ENCODE peak calls at places on chromosomes 5 and 9, in ten cellular contexts. Y is IMR-90; S is CD4-positive, alpha-beta T cell; G is GM23248; U is NCI-H1694 treated with DMSO at 0.1 percent for 48 hours; V is A549; B is frontal cortex; C is NCI-H1105 treated with DMSO at 0.1 percent for 48 hours; T is activated T-cell treated with anti-CD3 and anti-CD28 coated beads, Interleukin-2, amount 50 U/mL, for 24 hours; Q is ACHN. I is an unnamed sample.

GRCh38 chr5:322281-322941 is 897 bp downstream of the AHRR start:
- DNase-seq in Y (peak; percentile 36), S (no peak), G (peak; percentile 80), U (no peak), V (no peak), B (no peak), C (no peak), T (peak; percentile 52), Q (no peak), I (no peak)

GRCh38 chr9:127049581-127049980 is 72.9 kb downstream of the ANGPTL2 start:
- DNase-seq in Y (peak; percentile 55), S (no peak), G (no peak), U (no peak), V (no peak), B (no peak), C (no peak), T (no peak), Q (no peak), I (no peak)

GRCh38 chr5:165029471-165029870 is 1524.1 kb downstream of the MAT2B start:
- DNase-seq in Y (peak; percentile 0), S (no peak), G (no peak), U (no peak), V (peak; percentile 31), B (no peak), C (no peak), T (no peak), Q (peak; percentile 23), I (peak; percentile 65)

GRCh38 chr5:147417133-147417813 is 92.6 kb downstream of the DPYSL3 start:
- DNase-seq in Y (peak; percentile 77), S (no peak), G (peak; percentile 60), U (no peak), V (no peak), B (no peak), C (peak; percentile 57), T (no peak), Q (no peak), I (no peak)

GRCh38 chr5:142512041-142512679 is 173.7 kb downstream of the FGF1 start:
- DNase-seq in Y (peak; percentile 26), S (no peak), G (peak; percentile 48), U (no peak), V (no peak), B (peak; percentile 27), C (no peak), T (no peak), Q (no peak), I (no peak)

GRCh38 chr9:98045234-98046160 is 11.0 kb upstream of the NANS start:
- DNase-seq in Y (no peak), S (no peak), G (no peak), U (peak; percentile 3), V (peak; percentile 47), B (no peak), C (no peak), T (no peak), Q (no peak), I (peak; percentile 46)

GRCh38 chr5:164048527-164048926 is 543.1 kb downstream of the MAT2B start:
- DNase-seq in Y (peak; percentile 44), S (no peak), G (no peak), U (no peak), V (no peak), B (no peak), C (no peak), T (no peak), Q (no peak), I (peak; percentile 51)

GRCh38 chr9:107630141-107630540 is 140.6 kb upstream of the KLF4 start:
- DNase-seq in Y (no peak), S (no peak), G (no peak), U (no peak), V (no peak), B (no peak), C (no peak), T (no peak), Q (no peak), I (no peak)

GRCh38 chr5:159912033-159912800 is 4.1 kb upstream of the ADRA1B start:
- DNase-seq in Y (peak; percentile 65), S (no peak), G (peak; percentile 81), U (no peak), V (peak; percentile 78), B (no peak), C (no peak), T (no peak), Q (peak; percentile 53), I (no peak)

GRCh38 chr5:78768781-78769380 is 120.3 kb upstream of the LHFPL2 start:
- DNase-seq in Y (no peak), S (no peak), G (no peak), U (no peak), V (no peak), B (no peak), C (no peak), T (no peak), Q (no peak), I (no peak)

GRCh38 chr5:55917402-55918096 is 66.4 kb downstream of the IL31RA start:
- DNase-seq in Y (no peak), S (no peak), G (no peak), U (no peak), V (no peak), B (no peak), C (no peak), T (no peak), Q (no peak), I (no peak)

GRCh38 chr5:173623296-173623771 is 6.9 kb upstream of the BOD1 start:
- DNase-seq in Y (no peak), S (no peak), G (no peak), U (no peak), V (no peak), B (no peak), C (no peak), T (no peak), Q (no peak), I (no peak)

GRCh38 chr9:131578778-131579504 is 33.6 kb downstream of the PRRT1B start:
- DNase-seq in Y (no peak), S (peak; percentile 47), G (no peak), U (no peak), V (no peak), B (no peak), C (no peak), T (peak; percentile 64), Q (no peak), I (no peak)

GRCh38 chr9:131306397-131306997 is 17.0 kb downstream of the PLPP7 start:
- DNase-seq in Y (no peak), S (no peak), G (no peak), U (no peak), V (no peak), B (no peak), C (no peak), T (no peak), Q (no peak), I (no peak)

GRCh38 chr9:101369286-101369685 is 15.5 kb downstream of the BAAT start:
- DNase-seq in Y (peak; percentile 5), S (no peak), G (peak; percentile 53), U (no peak), V (peak; percentile 18), B (no peak), C (no peak), T (no peak), Q (peak; percentile 58), I (no peak)

GRCh38 chr5:141100243-141100805 is at the start of gene PCDHB3:
- DNase-seq in Y (peak; percentile 16), S (no peak), G (peak; percentile 79), U (no peak), V (peak; percentile 20), B (no peak), C (no peak), T (no peak), Q (no peak), I (peak; percentile 66)

GRCh38 chr9:79524266-79524665 is 47.5 kb upstream of the TLE4 start:
- DNase-seq in Y (peak; percentile 60), S (no peak), G (peak; percentile 17), U (no peak), V (no peak), B (no peak), C (no peak), T (no peak), Q (no peak), I (no peak)

GRCh38 chr9:86645303-86645702 is 291.1 kb upstream of the TUT7 start:
- DNase-seq in Y (no peak), S (no peak), G (no peak), U (no peak), V (no peak), B (no peak), C (no peak), T (no peak), Q (no peak), I (no peak)

GRCh38 chr5:62977641-62978040 is 399.0 kb downstream of the LRRC70 start:
- DNase-seq in Y (no peak), S (no peak), G (no peak), U (no peak), V (no peak), B (no peak), C (no peak), T (no peak), Q (no peak), I (no peak)

GRCh38 chr5:79107020-79107796 is 4.4 kb upstream of the BHMT start:
- DNase-seq in Y (peak; percentile 5), S (no peak), G (peak; percentile 47), U (no peak), V (no peak), B (no peak), C (no peak), T (no peak), Q (no peak), I (peak; percentile 23)

GRCh38 chr5:59725393-59725768 is 168.1 kb downstream of the PDE4D start:
- DNase-seq in Y (peak; percentile 2), S (no peak), G (peak; percentile 35), U (no peak), V (no peak), B (no peak), C (no peak), T (no peak), Q (no peak), I (no peak)

GRCh38 chr5:139495644-139496435 is 13.3 kb upstream of the STING1 start:
- DNase-seq in Y (peak; percentile 89), S (no peak), G (peak; percentile 83), U (no peak), V (no peak), B (no peak), C (no peak), T (no peak), Q (no peak), I (no peak)

GRCh38 chr5:115460476-115460875 is 84.1 kb downstream of the FEM1C start:
- DNase-seq in Y (peak; percentile 92), S (no peak), G (peak; percentile 91), U (no peak), V (peak; percentile 66), B (no peak), C (no peak), T (no peak), Q (peak; percentile 62), I (no peak)

GRCh38 chr5:137075163-137075970 is 423.8 kb downstream of the SPOCK1 start:
- DNase-seq in Y (peak; percentile 9), S (no peak), G (peak; percentile 38), U (peak; percentile 32), V (peak; percentile 77), B (no peak), C (peak; percentile 20), T (peak; percentile 29), Q (peak; percentile 81), I (peak; percentile 83)

GRCh38 chr9:4970970-4971641 is 14.0 kb upstream of the JAK2 start:
- DNase-seq in Y (no peak), S (no peak), G (no peak), U (no peak), V (no peak), B (no peak), C (no peak), T (peak; percentile 74), Q (no peak), I (peak; percentile 81)

GRCh38 chr5:119840175-119840574 is 210.8 kb downstream of the FAM170A start:
- DNase-seq in Y (no peak), S (no peak), G (no peak), U (no peak), V (no peak), B (no peak), C (no peak), T (no peak), Q (no peak), I (no peak)

I was measured in SK-MEL-5.